ENCODE peak calls at places on chromosomes 13 and 19, in nine cellular contexts. J is amygdala; B is stimulated activated CD4-positive, alpha-beta T cell treated with anti-CD3 and anti-CD28 coated beads, TNF-alpha, amount 100 ng/mL, for 24 hours; F is mucosa of descending colon; W is H54; V is activated CD8-positive, alpha-beta memory T cell treated with anti-CD3 and anti-CD28 coated beads for 4 hours; G is neural crest cell; U is CD8-positive, alpha-beta T cell; T is aorta. I is an unnamed sample.
A peak's percentile ranks its signal among the peaks of the same experiment; 100 is the strongest.

GRCh38 chr19:1465191-1466016 is 13.6 kb downstream of the C19orf25 start:
- DNase-seq in J (no peak), B (no peak), F (peak; percentile 80), W (no peak), V (no peak), G (no peak), U (no peak), T (no peak), I (no peak)

GRCh38 chr19:46224773-46225172 is 4.8 kb upstream of the IGFL1 start:
- DNase-seq in J (no peak), B (no peak), F (no peak), W (no peak), V (no peak), G (no peak), U (no peak), T (no peak), I (no peak)

GRCh38 chr13:106416645-106417044 is 118.8 kb downstream of the EFNB2 start:
- DNase-seq in J (no peak), B (no peak), F (no peak), W (no peak), V (no peak), G (no peak), U (no peak), T (no peak), I (no peak)

GRCh38 chr13:36357692-36358091 is 11.5 kb upstream of the SPART start:
- DNase-seq in J (no peak), B (no peak), F (no peak), W (no peak), V (no peak), G (no peak), U (no peak), T (no peak), I (no peak)

GRCh38 chr13:66915596-66916185 is 314.4 kb downstream of the PCDH9 start:
- DNase-seq in J (no peak), B (no peak), F (no peak), W (no peak), V (no peak), G (no peak), U (no peak), T (no peak), I (peak; percentile 28)

GRCh38 chr19:55546822-55547614 is 1.7 kb upstream of the SBK3 start:
- DNase-seq in J (no peak), B (no peak), F (peak; percentile 51), W (peak; percentile 95), V (no peak), G (no peak), U (no peak), T (peak; percentile 94), I (no peak)

GRCh38 chr13:76822691-76823267 is 63.4 kb downstream of the KCTD12 start:
- DNase-seq in J (no peak), B (no peak), F (peak; percentile 40), W (no peak), V (no peak), G (no peak), U (no peak), T (no peak), I (no peak)

GRCh38 chr19:58059003-58059671 is at the start of gene ZNF135:
- DNase-seq in J (peak; percentile 89), B (peak; percentile 14), F (peak; percentile 88), W (no peak), V (peak; percentile 43), G (peak; percentile 70), U (peak; percentile 51), T (peak; percentile 96), I (no peak)

GRCh38 chr13:46866150-46866549 is 30.7 kb downstream of the HTR2A start:
- DNase-seq in J (no peak), B (no peak), F (peak; percentile 37), W (no peak), V (no peak), G (peak; percentile 11), U (no peak), T (no peak), I (no peak)

GRCh38 chr13:99322297-99323103 is 15.3 kb upstream of the GPR183 start:
- DNase-seq in J (no peak), B (no peak), F (no peak), W (peak; percentile 78), V (no peak), G (no peak), U (no peak), T (no peak), I (peak; percentile 95)

GRCh38 chr13:113297370-113297871 is 382 bp downstream of the LAMP1 start:
- DNase-seq in J (peak; percentile 54), B (peak; percentile 18), F (no peak), W (no peak), V (peak; percentile 28), G (no peak), U (peak; percentile 28), T (no peak), I (no peak)

GRCh38 chr13:24875566-24875965 is 111.6 kb downstream of the RNF17 start:
- DNase-seq in J (no peak), B (no peak), F (no peak), W (no peak), V (no peak), G (no peak), U (no peak), T (no peak), I (no peak)

GRCh38 chr13:35857769-35858168 is 273.4 kb downstream of the DCLK1 start:
- DNase-seq in J (no peak), B (no peak), F (no peak), W (no peak), V (no peak), G (no peak), U (no peak), T (no peak), I (peak; percentile 31)

GRCh38 chr13:99250977-99251825 is 7.0 kb downstream of the GPR18 start:
- DNase-seq in J (no peak), B (no peak), F (no peak), W (no peak), V (no peak), G (no peak), U (no peak), T (no peak), I (no peak)

GRCh38 chr19:2444251-2445002 is 12.3 kb downstream of the LMNB2 start:
- DNase-seq in J (no peak), B (no peak), F (no peak), W (no peak), V (no peak), G (no peak), U (no peak), T (no peak), I (no peak)

GRCh38 chr19:50933640-50934039 is 19.2 kb downstream of the KLK5 start:
- DNase-seq in J (no peak), B (no peak), F (no peak), W (no peak), V (no peak), G (no peak), U (no peak), T (no peak), I (no peak)

I was measured in SJSA1.